ENCODE peak calls at places on chromosomes 3 and 15, in seven cellular contexts. U is H1, B is HepG2, R is GM12892, Z is GM12878, P is SK-N-SH, I is K562. F is an unnamed sample.

GRCh38 chr3:184259878-184260570 is 1.3 kb downstream of the CAMK2N2 start:
- DNase-seq in U (no peak), B (no peak), R (peak; percentile 58), Z (no peak), P (peak; percentile 78), I (peak; percentile 79), F (peak; percentile 65)

GRCh38 chr3:49357466-49358216 is 512 bp downstream of the GPX1 start:
- DNase-seq in U (no peak), B (no peak), R (no peak), Z (no peak), P (peak; percentile 61), I (no peak), F (no peak)

GRCh38 chr3:72180405-72180804 is 395.5 kb upstream of the PROK2 start:
- DNase-seq in U (no peak), B (no peak), R (no peak), Z (no peak), P (no peak), I (no peak), F (no peak)

GRCh38 chr3:172522871-172523818 is at the start of gene TNFSF10:
- DNase-seq in U (no peak), B (peak; percentile 37), R (peak; percentile 29), Z (peak; percentile 76), P (no peak), I (no peak), F (peak; percentile 26)

GRCh38 chr15:31361764-31362120 is 35.1 kb downstream of the KLF13 start:
- DNase-seq in U (no peak), B (no peak), R (no peak), Z (no peak), P (peak; percentile 55), I (no peak), F (no peak)

GRCh38 chr3:1696654-1697275 is 401.9 kb upstream of the CNTN4 start:
- DNase-seq in U (no peak), B (no peak), R (no peak), Z (no peak), P (no peak), I (no peak), F (no peak)

GRCh38 chr15:31080618-31081017 is 20.9 kb downstream of the TRPM1 start:
- DNase-seq in U (peak; percentile 41), B (no peak), R (no peak), Z (no peak), P (peak; percentile 79), I (peak; percentile 99), F (no peak)

GRCh38 chr15:84749111-84749991 is 959 bp downstream of the ZNF592 start:
- DNase-seq in U (no peak), B (peak; percentile 56), R (no peak), Z (no peak), P (peak; percentile 78), I (peak; percentile 42), F (no peak)

GRCh38 chr15:80518522-80518921 is 114.3 kb downstream of the ARNT2 start:
- DNase-seq in U (no peak), B (no peak), R (no peak), Z (no peak), P (no peak), I (no peak), F (no peak)

GRCh38 chr3:58135712-58136543 is 74.8 kb downstream of the DNASE1L3 start:
- DNase-seq in U (no peak), B (no peak), R (no peak), Z (no peak), P (no peak), I (no peak), F (no peak)

GRCh38 chr3:102083971-102084370 is 234.7 kb downstream of the NFKBIZ start:
- DNase-seq in U (no peak), B (no peak), R (no peak), Z (no peak), P (no peak), I (no peak), F (no peak)

GRCh38 chr3:31377045-31377642 is 155.6 kb upstream of the STT3B start:
- DNase-seq in U (no peak), B (peak; percentile 100), R (no peak), Z (no peak), P (no peak), I (no peak), F (no peak)

GRCh38 chr15:31317033-31317979 is 9.3 kb upstream of the KLF13 start:
- DNase-seq in U (no peak), B (no peak), R (no peak), Z (no peak), P (no peak), I (no peak), F (no peak)

GRCh38 chr3:185744997-185745843 is 79.6 kb downstream of the IGF2BP2 start:
- DNase-seq in U (no peak), B (peak; percentile 39), R (peak; percentile 19), Z (peak; percentile 17), P (no peak), I (no peak), F (peak; percentile 18)

GRCh38 chr3:105284876-105285275 is 81.8 kb upstream of the ALCAM start:
- DNase-seq in U (no peak), B (no peak), R (no peak), Z (no peak), P (no peak), I (no peak), F (no peak)

GRCh38 chr3:165056510-165056909 is 21.8 kb downstream of the SI start:
- DNase-seq in U (no peak), B (no peak), R (no peak), Z (no peak), P (no peak), I (no peak), F (no peak)

GRCh38 chr3:189728915-189729314 is 97.7 kb downstream of the TP63 start:
- DNase-seq in U (no peak), B (no peak), R (no peak), Z (no peak), P (no peak), I (no peak), F (no peak)

GRCh38 chr15:60076582-60077263 is 72.6 kb downstream of the FOXB1 start:
- DNase-seq in U (no peak), B (no peak), R (no peak), Z (no peak), P (no peak), I (no peak), F (no peak)

GRCh38 chr3:149247929-149248691 is 26.5 kb upstream of the CP start:
- DNase-seq in U (no peak), B (peak; percentile 25), R (no peak), Z (no peak), P (no peak), I (no peak), F (no peak)

GRCh38 chr15:62889734-62890505 is 152.6 kb upstream of the TPM1 start:
- DNase-seq in U (no peak), B (no peak), R (no peak), Z (no peak), P (no peak), I (no peak), F (no peak)

DNA sequence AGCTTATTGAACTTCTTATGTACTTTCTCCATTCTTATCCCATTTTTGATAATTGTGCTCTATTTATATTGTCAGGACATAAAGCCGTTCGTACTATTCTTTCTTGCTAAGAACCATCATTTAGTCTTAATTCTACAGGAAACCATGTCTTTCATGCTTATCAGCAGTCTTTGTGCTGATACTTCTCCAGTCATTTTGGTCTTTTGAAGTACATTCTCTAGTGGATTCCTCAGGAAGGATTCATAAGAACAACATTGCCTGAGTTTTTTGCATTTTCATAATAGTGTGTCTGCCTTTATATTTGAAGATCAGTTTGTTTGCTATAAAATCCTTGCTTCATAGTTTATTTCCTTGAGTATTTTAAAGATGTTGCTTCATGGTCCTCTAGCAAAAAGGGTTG is 126.6 kb upstream of the NEO1 start:
- DNase-seq in U (no peak), B (no peak), R (no peak), Z (no peak), P (no peak), I (no peak), F (no peak)
- TF ChIP-seq TAF1 in U (no peak), B (no peak), R (no peak), Z (no peak), P (no peak), I (no peak), F (no peak)

GRCh38 chr3:53219897-53220483 is 35.8 kb downstream of the TKT start:
- DNase-seq in U (peak; percentile 78), B (peak; percentile 76), R (peak; percentile 68), Z (peak; percentile 17), P (peak; percentile 91), I (peak; percentile 79), F (peak; percentile 72)
- TF ChIP-seq TAF1 in U (no peak), B (no peak), R (no peak), Z (no peak), P (no peak), I (no peak), F (no peak)

GRCh38 chr3:29440321-29441019 is 159.6 kb downstream of the RBMS3 start:
- DNase-seq in U (no peak), B (no peak), R (no peak), Z (no peak), P (no peak), I (no peak), F (no peak)
- TF ChIP-seq TAF1 in U (no peak), B (no peak), R (no peak), Z (no peak), P (no peak), I (no peak), F (no peak)

DNA sequence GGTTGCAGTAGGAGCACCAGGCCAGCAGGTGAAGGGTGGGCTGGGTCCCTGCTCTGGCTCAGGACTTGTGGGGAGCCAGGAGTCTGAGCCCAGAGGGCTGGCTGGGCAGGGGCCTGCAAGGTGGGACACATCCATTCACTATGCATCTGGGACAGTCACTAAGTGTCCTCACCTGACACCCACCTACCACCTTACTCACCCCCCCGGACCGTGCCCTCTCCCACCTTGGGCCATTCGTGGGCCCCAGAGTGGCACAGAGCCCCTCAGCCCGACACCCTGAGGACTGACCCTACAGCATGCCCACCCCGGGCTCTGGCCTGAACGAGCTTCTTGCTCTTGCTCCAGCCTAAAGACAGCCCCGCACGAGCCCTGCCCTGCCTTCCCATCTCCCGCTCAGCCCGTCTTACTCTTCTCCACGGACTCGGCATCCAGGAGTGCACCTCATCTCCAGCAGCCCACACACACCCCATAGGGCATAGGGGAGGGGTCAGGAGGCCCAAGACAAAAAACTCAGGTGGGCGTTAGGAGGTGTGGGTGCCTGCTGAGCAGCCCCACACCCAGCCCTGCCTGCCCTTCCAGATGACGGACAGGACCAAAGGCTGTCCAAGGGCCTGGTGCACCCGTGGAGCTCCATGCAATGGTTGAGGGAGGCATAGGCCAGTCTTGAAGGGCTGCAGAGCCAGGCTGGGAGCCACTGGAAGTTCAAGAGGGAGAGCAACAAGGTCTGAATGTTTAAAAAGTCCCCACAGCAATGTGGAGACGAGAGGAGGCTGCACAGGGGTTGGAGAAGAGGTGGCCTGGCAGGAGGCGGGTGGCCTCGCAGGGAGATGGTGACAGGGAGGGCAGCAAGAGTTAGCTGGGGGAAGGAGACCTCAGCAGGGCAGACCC is 27.0 kb downstream of the PTH1R start:
- DNase-seq in U (no peak), B (no peak), R (no peak), Z (no peak), P (no peak), I (no peak), F (no peak)
- TF ChIP-seq TAF1 in U (no peak), B (no peak), R (no peak), Z (no peak), P (no peak), I (no peak), F (no peak)

DNA sequence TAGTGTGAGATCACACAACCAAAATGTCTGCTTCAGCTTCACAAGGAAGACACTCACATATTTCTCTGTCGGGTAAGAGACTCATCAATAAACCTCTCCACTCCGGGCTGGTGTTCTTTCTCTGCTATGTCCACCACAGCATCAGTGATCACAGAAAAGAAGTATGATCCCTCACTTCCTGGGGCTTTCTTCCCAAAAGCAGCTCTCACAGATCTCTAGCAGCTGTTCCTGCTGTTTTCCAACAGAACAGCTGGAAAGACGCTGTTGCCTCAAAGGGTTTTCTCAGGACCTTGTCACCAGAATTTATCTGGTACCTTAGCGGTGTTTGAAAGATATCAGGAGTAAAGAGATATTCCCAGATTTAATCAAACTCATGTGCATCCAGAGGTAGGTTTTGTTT is 46.4 kb downstream of the GATM start:
- DNase-seq in U (no peak), B (no peak), R (no peak), Z (no peak), P (no peak), I (no peak), F (no peak)
- TF ChIP-seq TAF1 in U (no peak), B (no peak), R (no peak), Z (no peak), P (no peak), I (no peak), F (no peak)